ENCODE peak calls at places on chromosomes 13 and 19, in five cellular contexts. S is heart right ventricle, G is left ventricle myocardium inferior, L is heart left ventricle, X is AG09309. F is an unnamed sample.

GRCh38 chr19:6806488-6806887 is 34.0 kb downstream of the VAV1 start:
- DNase-seq in X (no peak), L (no peak), G (no peak), S (no peak), F (no peak)

GRCh38 chr13:108959254-108959653 is 329.8 kb downstream of the MYO16 start:
- DNase-seq in S (no peak), L (no peak), X (no peak), G (no peak), F (no peak)

GRCh38 chr13:30071890-30072817 is 221.7 kb upstream of the UBL3 start:
- DNase-seq in S (no peak), X (no peak), G (no peak), L (no peak), F (peak)

GRCh38 chr13:47213057-47213456 is 316.2 kb upstream of the HTR2A start:
- DNase-seq in S (no peak), G (no peak), L (no peak), X (no peak), F (no peak)

GRCh38 chr19:4504297-4504701 is 14.0 kb downstream of the PLIN4 start:
- DNase-seq in L (no peak), X (no peak), G (no peak), S (no peak), F (no peak)

GRCh38 chr13:24627090-24627714 is 53.0 kb upstream of the ATP12A start:
- DNase-seq in L (no peak), G (no peak), X (no peak), S (no peak), F (no peak)

GRCh38 chr19:28142258-28142657 is 1070.7 kb downstream of the UQCRFS1 start:
- DNase-seq in G (no peak), X (no peak), S (no peak), L (no peak), F (no peak)

GRCh38 chr13:113005076-113005865 is 36.3 kb downstream of the MCF2L start:
- DNase-seq in X (no peak), G (no peak), S (no peak), L (no peak), F (no peak)

GRCh38 chr19:39499932-39500331 is 1.2 kb downstream of the DLL3 start:
- DNase-seq in S (no peak), L (no peak), X (no peak), G (no peak), F (no peak)

GRCh38 chr19:39497850-39498261 is 891 bp upstream of the DLL3 start:
- DNase-seq in S (peak), G (no peak), L (no peak), X (no peak), F (no peak)

GRCh38 chr19:39500543-39500942 is 1.8 kb downstream of the DLL3 start:
- DNase-seq in S (no peak), G (no peak), L (no peak), X (no peak), F (no peak)

GRCh38 chr19:39499082-39499642 is 415 bp downstream of the DLL3 start:
- DNase-seq in G (no peak), S (no peak), L (no peak), X (no peak), F (no peak)

DNA sequence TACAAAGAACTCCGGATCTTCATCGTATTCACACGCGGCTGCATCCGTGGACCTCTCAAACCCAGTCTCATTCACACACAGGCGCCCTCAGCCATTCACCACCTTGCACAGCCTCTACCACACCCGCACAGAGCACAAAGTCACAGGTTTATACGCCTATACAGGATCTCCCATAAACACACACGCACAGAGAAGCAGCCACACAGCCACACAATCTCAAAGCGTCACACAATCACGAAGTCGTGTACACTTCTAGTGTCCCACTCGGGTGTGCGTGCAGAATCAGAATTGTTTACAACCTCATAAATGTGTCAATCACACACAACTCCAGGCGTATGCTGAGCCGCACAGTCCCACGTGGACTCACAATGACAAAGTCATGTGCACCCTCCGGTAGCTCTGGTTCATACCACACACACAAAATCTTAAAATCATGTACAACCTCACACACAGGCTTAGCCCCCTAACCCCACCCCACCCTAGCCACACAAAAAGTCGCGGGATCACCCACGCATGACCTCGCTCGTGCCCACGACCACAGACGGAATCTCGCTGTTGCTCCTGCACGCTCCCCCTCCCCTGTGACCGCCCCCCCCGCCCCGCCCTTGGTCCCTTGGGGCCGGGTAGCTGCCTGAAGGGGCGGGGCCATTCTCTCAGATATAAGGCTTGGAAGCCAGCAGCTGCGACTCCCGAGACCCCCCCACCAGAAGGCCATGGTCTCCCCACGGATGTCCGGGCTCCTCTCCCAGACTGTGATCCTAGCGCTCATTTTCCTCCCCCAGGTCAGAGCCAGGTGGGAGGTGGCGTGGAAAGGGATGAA is at the start of gene DLL3:
- DNase-seq in L (no peak), S (no peak), X (no peak), G (no peak), F (no peak)
- TF ChIP-seq CTCF in L (no peak), S (no peak), X (no peak), G (no peak), F (no peak)

DNA sequence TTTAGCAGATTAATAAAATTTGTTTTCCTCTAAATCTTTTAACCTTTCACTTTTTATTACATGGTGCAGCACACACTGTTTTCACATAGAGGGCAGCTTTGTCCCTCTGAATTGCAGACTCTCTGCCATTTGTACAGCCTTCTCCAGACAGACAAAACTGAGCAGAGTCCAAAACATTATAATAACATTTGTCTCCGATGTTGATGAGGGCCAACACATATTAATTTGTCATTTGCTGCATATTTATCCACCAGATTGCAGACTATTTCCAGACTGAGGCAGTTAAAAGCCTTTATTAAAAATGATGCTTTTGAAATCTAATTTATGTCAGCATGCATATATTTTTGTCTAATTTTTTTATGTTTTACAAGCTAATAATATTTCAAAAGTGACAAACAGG is 1251.9 kb upstream of the SLC10A2 start:
- DNase-seq in L (no peak), S (no peak), X (no peak), G (no peak), F (peak)
- TF ChIP-seq CTCF in L (peak), S (no peak), X (no peak), G (peak), F (peak)

GRCh38 chr13:21232196-21232595 is 55.7 kb downstream of the MRPL57 start:
- DNase-seq in S (no peak), G (no peak), L (peak), X (peak), F (no peak)
- TF ChIP-seq CTCF in S (no peak), G (peak), L (no peak), X (peak), F (no peak)

GRCh38 chr19:47854459-47854858 is 4.6 kb upstream of the TPRX2 start:
- DNase-seq in S (no peak), X (no peak), L (no peak), G (no peak), F (no peak)

GRCh38 chr19:47848425-47848824 is 10.6 kb upstream of the TPRX2 start:
- DNase-seq in X (no peak), L (no peak), S (no peak), G (no peak), F (no peak)

GRCh38 chr19:47853003-47853402 is 6.0 kb upstream of the TPRX2 start:
- DNase-seq in X (no peak), L (no peak), S (no peak), G (no peak), F (no peak)

DNA sequence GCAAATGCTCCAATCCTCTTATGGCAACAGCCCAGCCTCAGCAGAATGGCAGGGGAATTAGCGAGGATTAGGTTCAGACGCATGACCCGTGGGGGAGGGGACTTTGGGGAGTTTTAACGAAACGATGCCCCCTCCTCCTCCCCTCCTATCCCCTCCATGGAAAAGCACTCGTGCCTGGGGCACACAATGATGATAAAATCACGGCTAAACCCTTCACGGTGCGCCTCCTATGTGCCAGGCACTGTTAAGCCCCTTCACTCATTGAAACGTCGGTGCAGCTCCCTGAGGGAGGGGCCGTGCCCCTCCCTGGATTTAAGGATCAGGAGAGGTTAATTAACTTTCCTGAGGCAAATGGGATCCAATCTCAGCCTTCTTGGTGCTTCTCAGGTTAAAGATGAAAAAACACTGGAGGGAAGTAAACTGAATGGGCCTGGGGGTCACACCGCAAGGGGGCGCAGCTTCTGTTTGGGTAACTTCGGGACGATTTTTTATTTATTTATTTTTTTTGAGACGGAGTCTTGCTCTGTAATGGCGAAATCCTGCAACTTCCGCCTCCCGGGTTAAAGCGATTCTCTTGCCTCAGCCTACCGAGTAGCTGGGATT is 10.1 kb upstream of the TPRX2 start:
- DNase-seq in L (no peak), G (no peak), S (peak), X (no peak), F (no peak)
- TF ChIP-seq CTCF in L (peak), G (peak), S (no peak), X (peak), F (no peak)

GRCh38 chr19:46371371-46371901 is 24.5 kb downstream of the PPP5C start:
- DNase-seq in S (no peak), G (no peak), L (no peak), X (no peak), F (no peak)

GRCh38 chr19:46373573-46374359 is 26.9 kb downstream of the PPP5C start:
- DNase-seq in L (peak), X (no peak), S (peak), G (peak), F (peak)

GRCh38 chr19:46369817-46370216 is 22.9 kb downstream of the PPP5C start:
- DNase-seq in G (no peak), L (no peak), S (no peak), X (no peak), F (no peak)

GRCh38 chr19:46374526-46375475 is 27.9 kb downstream of the PPP5C start:
- DNase-seq in L (no peak), G (no peak), S (no peak), X (no peak), F (no peak)

GRCh38 chr19:46372901-46373572 is 26.1 kb downstream of the PPP5C start:
- DNase-seq in L (no peak), G (no peak), S (no peak), X (no peak), F (no peak)
- TF ChIP-seq CTCF in L (no peak), G (peak), S (no peak), X (peak), F (peak)

DNA sequence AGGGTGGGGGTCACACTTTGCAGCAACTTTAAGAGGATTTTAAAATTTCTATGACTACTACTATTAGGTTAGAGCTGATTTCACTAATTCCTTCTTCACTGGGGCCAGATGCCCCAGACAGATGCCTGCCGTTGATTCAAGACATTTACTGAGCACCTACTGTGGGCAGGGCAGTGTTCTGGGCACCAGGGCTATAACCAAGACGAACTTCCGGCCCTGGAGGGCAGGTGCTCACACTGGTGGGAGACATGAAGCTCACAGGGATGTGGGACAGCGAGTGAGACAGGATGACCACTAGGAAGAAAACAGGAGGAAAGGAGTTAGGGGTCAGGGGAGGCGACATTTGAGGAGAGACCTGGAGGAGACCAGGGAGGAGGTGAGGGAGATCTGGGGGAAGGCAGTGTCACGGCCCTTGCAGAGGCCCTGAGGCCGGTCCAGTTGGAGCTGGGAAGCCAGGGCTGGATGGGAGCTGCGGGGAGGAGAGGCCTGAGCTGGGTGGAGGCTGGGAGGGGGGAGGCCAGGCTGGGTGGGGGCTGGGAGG is 9.7 kb downstream of the TPGS1 start:
- DNase-seq in S (no peak), G (no peak), X (no peak), L (no peak), F (no peak)
- TF ChIP-seq CTCF in S (no peak), G (no peak), X (no peak), L (no peak), F (no peak)

DNA sequence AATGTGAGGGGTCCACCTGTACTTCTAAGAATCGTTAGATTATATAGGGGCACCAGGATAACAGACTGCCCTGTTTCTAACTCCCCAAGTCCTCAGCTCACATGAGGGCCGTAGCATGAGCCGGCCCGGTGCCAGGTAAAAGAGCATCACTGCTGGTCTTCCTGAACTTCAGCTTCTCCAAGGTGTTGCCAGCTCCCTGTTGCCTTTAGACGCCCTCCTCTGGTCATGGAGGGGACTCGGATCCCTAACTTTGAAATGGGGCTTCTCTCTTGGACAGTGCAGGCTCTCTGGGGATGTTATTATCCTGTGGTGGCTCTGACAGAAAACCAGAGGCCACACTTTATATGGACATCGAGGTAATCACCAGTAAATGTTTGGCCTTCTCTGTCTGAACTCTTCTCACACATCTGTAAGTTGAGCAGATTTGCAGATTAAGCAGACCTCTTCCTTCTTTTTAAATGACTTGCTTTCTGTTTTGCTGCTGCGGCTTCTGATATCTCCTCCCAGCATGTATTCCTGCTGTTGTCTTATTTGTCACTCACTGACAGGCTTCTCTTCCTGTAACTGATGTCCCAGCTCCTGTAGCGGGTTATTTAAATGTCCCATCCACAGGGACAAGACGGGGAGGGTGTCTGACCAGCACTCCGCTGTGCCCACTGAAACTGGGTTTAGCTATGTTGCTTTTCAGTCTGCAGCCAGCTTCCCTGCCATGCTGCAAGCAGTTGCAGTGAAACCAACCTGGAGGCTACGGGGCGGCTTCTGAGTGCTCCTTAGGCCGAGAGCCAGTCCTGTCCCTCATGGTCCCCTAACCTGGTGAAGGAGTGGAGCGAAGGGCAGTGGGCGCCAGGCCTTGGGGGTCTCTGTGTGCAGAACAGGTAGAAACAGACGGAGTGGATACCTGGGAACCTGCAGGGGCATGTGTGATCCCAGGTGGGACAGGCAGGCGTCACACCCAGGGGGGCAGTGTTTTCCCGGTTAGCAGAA is 39.2 kb downstream of the TSSK6 start:
- DNase-seq in X (no peak), S (no peak), L (no peak), G (no peak), F (no peak)
- TF ChIP-seq CTCF in X (peak), S (no peak), L (peak), G (peak), F (peak)